ENCODE peak calls at places on chromosomes 12 and 14, in eight cellular contexts. A is transverse colon, K is SK-N-SH, V is tibial nerve, R is HepG2, T is sigmoid colon, Q is esophagus muscularis mucosa, C is A549. F is an unnamed sample.

GRCh38 chr14:76694106-76694505 is 67.2 kb upstream of the VASH1 start:
- DNase-seq in A (no peak), K (no peak), V (no peak), R (no peak), T (no peak), Q (peak), C (no peak), F (no peak)

GRCh38 chr14:69464829-69465228 is 19.7 kb upstream of the PLEKHD1 start:
- DNase-seq in A (no peak), K (peak), V (no peak), R (no peak), T (no peak), Q (no peak), C (no peak), F (no peak)

GRCh38 chr12:113021500-113021899 is 35.0 kb upstream of the DTX1 start:
- DNase-seq in A (no peak), K (no peak), V (no peak), R (no peak), T (no peak), Q (no peak), C (no peak), F (no peak)

GRCh38 chr12:66092559-66093269 is 37.8 kb downstream of the LLPH start:
- DNase-seq in A (no peak), K (no peak), V (no peak), R (no peak), T (no peak), Q (no peak), C (no peak), F (no peak)

GRCh38 chr14:98906123-98906995 is 365.6 kb downstream of the BCL11B start:
- DNase-seq in A (peak), K (no peak), V (peak), R (peak), T (no peak), Q (no peak), C (peak), F (peak)

GRCh38 chr14:50944647-50945413 is 547 bp upstream of the PYGL start:
- DNase-seq in A (peak), K (no peak), V (peak), R (peak), T (peak), Q (no peak), C (peak), F (no peak)

GRCh38 chr12:62785941-62786559 is 148.9 kb downstream of the PPM1H start:
- DNase-seq in A (no peak), K (no peak), V (peak), R (no peak), T (peak), Q (no peak), C (peak), F (no peak)

GRCh38 chr12:128938886-128939285 is 85.6 kb downstream of the GLT1D1 start:
- DNase-seq in A (no peak), K (no peak), V (no peak), R (peak), T (no peak), Q (no peak), C (no peak), F (no peak)

GRCh38 chr12:52741378-52742195 is 35.6 kb downstream of the KRT76 start:
- DNase-seq in A (peak), K (no peak), V (peak), R (peak), T (no peak), Q (no peak), C (peak), F (peak)

GRCh38 chr14:92586001-92586947 is 72.7 kb downstream of the RIN3 start:
- DNase-seq in A (no peak), K (no peak), V (no peak), R (no peak), T (peak), Q (no peak), C (no peak), F (no peak)

GRCh38 chr12:116736962-116737773 is 701 bp downstream of the SPRING1 start:
- DNase-seq in A (peak), K (peak), V (no peak), R (no peak), T (no peak), Q (no peak), C (peak), F (no peak)

GRCh38 chr12:51407604-51408003 is 16.4 kb upstream of the GALNT6 start:
- DNase-seq in A (no peak), K (no peak), V (no peak), R (no peak), T (no peak), Q (no peak), C (no peak), F (no peak)

GRCh38 chr12:79547735-79548347 is 142.9 kb downstream of the PAWR start:
- DNase-seq in A (peak), K (peak), V (peak), R (peak), T (no peak), Q (no peak), C (peak), F (peak)

DNA sequence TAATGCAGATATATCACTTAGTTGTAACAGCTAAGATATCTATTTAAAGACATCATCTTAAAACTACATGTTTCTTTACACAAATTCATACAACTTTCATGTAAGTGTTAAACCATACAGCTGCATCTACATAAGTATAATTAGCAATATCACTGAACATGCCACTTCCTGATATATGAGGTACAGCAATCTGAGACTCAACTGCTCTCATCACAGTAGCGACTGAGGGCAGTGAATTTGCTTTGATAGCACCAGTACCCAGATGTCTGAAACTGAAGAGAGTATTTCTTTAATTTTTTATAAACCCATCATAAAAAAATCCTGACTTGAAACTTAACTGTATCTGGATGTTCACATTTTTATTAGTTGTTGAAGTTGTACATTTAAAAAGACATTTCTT is 34.7 kb upstream of the NUAK1 start:
- DNase-seq in A (no peak), K (no peak), V (no peak), R (no peak), T (no peak), Q (no peak), C (no peak), F (no peak)
- TF ChIP-seq EP300 in A (no peak), K (no peak), V (no peak), R (no peak), T (no peak), Q (no peak), C (no peak), F (no peak)

GRCh38 chr14:25833341-25834121 is 764.3 kb downstream of the NOVA1 start:
- DNase-seq in A (peak), K (peak), V (no peak), R (peak), T (no peak), Q (no peak), C (no peak), F (peak)
- TF ChIP-seq EP300 in A (no peak), K (no peak), V (no peak), R (no peak), T (no peak), Q (no peak), C (no peak), F (no peak)

DNA sequence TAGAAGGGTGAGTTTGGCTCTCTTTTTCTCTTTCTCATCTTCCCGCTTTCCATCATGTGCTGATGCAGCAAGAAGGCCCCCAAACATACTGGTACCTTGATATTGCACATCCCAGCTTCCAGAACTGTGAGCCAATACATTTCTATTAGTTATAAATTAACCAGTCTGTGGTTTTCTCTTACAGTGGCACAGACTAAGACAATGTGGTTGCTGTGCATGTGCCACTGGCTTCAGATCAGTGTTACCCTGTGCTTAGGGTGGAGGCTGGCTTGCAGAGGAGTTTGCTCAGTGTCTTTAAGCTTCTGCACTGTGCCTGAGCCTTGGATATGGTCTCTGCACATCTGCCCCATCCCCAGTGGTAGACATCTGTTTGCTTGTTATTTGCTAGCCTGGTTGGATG is 5.5 kb downstream of the IFI27L2 start:
- DNase-seq in A (no peak), K (no peak), V (no peak), R (peak), T (peak), Q (no peak), C (no peak), F (no peak)
- TF ChIP-seq EP300 in A (no peak), K (no peak), V (no peak), R (no peak), T (no peak), Q (no peak), C (no peak), F (no peak)

DNA sequence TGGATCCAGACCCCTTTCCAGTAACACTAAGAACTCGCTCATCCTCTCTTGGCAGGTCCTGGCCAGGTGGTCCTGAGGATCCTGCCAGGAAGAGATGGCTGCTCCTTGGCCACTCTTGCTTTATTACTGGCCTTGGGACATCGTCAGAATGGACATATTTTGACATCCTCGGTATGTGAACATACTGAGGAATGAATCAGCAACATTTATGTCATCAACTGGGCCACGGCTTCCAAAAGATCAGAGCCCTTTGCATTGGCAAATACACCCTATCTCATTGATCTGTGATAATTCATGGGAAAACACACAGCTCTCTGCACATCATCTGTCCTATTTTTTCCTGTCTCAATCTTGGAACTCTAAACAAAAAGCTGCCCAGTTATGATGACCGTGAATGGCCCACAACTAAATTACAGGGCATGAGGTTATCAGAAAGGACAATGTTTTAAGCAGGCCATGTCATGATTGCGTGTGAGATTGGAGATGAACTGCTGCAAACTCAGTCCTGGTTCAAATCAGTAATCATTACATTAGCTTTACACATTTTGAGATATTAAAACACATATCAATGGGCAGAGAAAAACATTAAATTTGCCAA is 1325.8 kb downstream of the AACS start:
- DNase-seq in A (no peak), K (no peak), V (no peak), R (no peak), T (no peak), Q (no peak), C (no peak), F (no peak)
- TF ChIP-seq EP300 in A (no peak), K (no peak), V (no peak), R (no peak), T (no peak), Q (no peak), C (no peak), F (no peak)

GRCh38 chr14:58944957-58945356 is 243.5 kb upstream of the DAAM1 start:
- DNase-seq in A (no peak), K (no peak), V (no peak), R (no peak), T (no peak), Q (no peak), C (no peak), F (no peak)

GRCh38 chr14:58950555-58950954 is 237.9 kb upstream of the DAAM1 start:
- DNase-seq in A (no peak), K (no peak), V (no peak), R (no peak), T (no peak), Q (no peak), C (no peak), F (no peak)

GRCh38 chr14:58947156-58947555 is 241.3 kb upstream of the DAAM1 start:
- DNase-seq in A (no peak), K (no peak), V (no peak), R (no peak), T (no peak), Q (no peak), C (no peak), F (no peak)

GRCh38 chr14:58944226-58944769 is 244.2 kb upstream of the DAAM1 start:
- DNase-seq in A (peak), K (no peak), V (no peak), R (no peak), T (no peak), Q (no peak), C (no peak), F (no peak)

DNA sequence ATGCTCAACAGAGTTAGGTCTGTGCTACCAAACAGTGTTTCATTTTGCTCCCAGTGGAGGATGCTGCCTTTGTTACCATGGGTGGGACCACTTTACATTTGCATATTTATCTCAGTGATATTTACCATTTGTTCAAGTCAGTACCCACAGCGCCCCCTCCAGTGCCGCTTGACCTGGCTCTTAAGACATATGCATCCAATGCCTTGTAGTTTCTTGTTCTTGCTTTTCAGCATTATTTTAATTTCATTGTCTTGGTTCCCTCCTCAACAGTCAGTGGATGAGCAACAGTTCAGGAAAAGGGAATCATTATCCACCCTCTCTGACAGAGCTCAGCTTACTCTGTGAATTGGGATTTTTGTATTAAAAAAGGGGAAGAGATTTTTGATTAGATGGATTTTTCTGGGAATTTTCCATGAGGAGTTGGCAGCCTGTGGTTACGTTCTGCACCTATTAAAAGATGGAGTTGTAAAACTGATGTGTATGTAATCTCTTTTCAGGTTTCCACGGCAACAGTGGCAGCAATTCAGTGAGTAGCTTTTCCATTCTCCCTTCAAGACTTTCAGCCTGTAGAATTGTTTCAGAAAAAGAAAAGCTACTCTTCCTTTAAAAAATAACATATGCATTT is 240.5 kb upstream of the DAAM1 start:
- DNase-seq in A (no peak), K (no peak), V (no peak), R (no peak), T (no peak), Q (no peak), C (no peak), F (no peak)
- TF ChIP-seq EP300 in A (no peak), K (no peak), V (no peak), R (no peak), T (no peak), Q (no peak), C (no peak), F (no peak)

GRCh38 chr12:131441638-131442336 is 269.1 kb upstream of the SFSWAP start:
- DNase-seq in A (no peak), K (no peak), V (no peak), R (no peak), T (no peak), Q (no peak), C (no peak), F (no peak)
- TF ChIP-seq EP300 in A (no peak), K (no peak), V (no peak), R (no peak), T (no peak), Q (no peak), C (no peak), F (no peak)

DNA sequence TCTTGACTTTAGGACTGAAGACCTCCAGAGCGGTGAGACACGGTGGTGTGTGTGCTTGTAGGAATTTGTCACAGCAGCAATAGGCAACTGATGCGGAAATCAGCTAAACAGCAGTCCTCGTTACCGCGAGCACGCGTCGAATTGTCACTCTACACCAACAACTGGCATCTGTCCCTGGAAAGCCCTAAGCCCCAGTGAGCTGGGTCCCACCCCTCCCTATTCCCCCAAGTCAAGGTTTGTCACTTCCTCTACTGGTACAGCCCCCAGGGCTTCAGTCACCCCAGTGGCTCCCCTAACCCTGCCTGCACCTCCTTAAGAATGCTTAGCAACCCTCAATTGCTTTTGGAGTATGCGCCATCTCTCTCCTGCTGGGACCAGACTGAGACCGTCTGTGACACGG is 173.6 kb downstream of the PIWIL1 start:
- DNase-seq in A (no peak), K (no peak), V (no peak), R (no peak), T (no peak), Q (no peak), C (no peak), F (no peak)
- TF ChIP-seq EP300 in A (no peak), K (no peak), V (no peak), R (no peak), T (no peak), Q (no peak), C (no peak), F (no peak)

GRCh38 chr14:95156765-95157194 is 549 bp downstream of the DICER1 start:
- DNase-seq in A (peak), K (no peak), V (peak), R (peak), T (peak), Q (no peak), C (peak), F (peak)
- TF ChIP-seq EP300 in A (no peak), K (no peak), V (peak), R (no peak), T (no peak), Q (no peak), C (no peak), F (no peak)